ENCODE peak calls at places on chromosome 13, in five cellular contexts. One of them, this sample, is unnamed.

GRCh38 chr13:107457686-107458085 is 757.6 kb downstream of the LIG4 start:
- DNase-seq in H1: no peak
- DNase-seq in HepG2: no peak
- DNase-seq in GM12878: no peak
- DNase-seq in NT2/D1: no peak
- DNase-seq in this sample: no peak

GRCh38 chr13:24511019-24511823 is 1.4 kb downstream of the PARP4 start:
- DNase-seq in HepG2: peak
- DNase-seq in H1: no peak
- DNase-seq in NT2/D1: no peak
- DNase-seq in GM12878: peak
- DNase-seq in this sample: peak

GRCh38 chr13:113299951-113300350 is 2.9 kb downstream of the LAMP1 start:
- DNase-seq in HepG2: peak
- DNase-seq in H1: no peak
- DNase-seq in NT2/D1: no peak
- DNase-seq in GM12878: peak
- DNase-seq in this sample: no peak

GRCh38 chr13:59568306-59568705 is 595.4 kb downstream of the DIAPH3 start:
- DNase-seq in NT2/D1: no peak
- DNase-seq in H1: no peak
- DNase-seq in GM12878: no peak
- DNase-seq in HepG2: no peak
- DNase-seq in this sample: no peak

GRCh38 chr13:25847635-25848616 is 203.9 kb downstream of the SHISA2 start:
- DNase-seq in HepG2: no peak
- DNase-seq in GM12878: no peak
- DNase-seq in H1: no peak
- DNase-seq in NT2/D1: no peak
- DNase-seq in this sample: no peak

GRCh38 chr13:38636106-38636505 is 50.8 kb upstream of the FREM2 start:
- DNase-seq in HepG2: no peak
- DNase-seq in NT2/D1: no peak
- DNase-seq in GM12878: no peak
- DNase-seq in H1: no peak
- DNase-seq in this sample: no peak

GRCh38 chr13:35514166-35514565 is 37.7 kb upstream of the MAB21L1 start:
- DNase-seq in GM12878: no peak
- DNase-seq in HepG2: no peak
- DNase-seq in H1: no peak
- DNase-seq in NT2/D1: no peak
- DNase-seq in this sample: no peak

GRCh38 chr13:88674841-88675240 is 1003.7 kb downstream of the SLITRK5 start:
- DNase-seq in HepG2: no peak
- DNase-seq in NT2/D1: no peak
- DNase-seq in H1: no peak
- DNase-seq in GM12878: no peak
- DNase-seq in this sample: no peak

GRCh38 chr13:51584731-51585191 is 499 bp downstream of the WDFY2 start:
- DNase-seq in NT2/D1: no peak
- DNase-seq in GM12878: no peak
- DNase-seq in H1: peak
- DNase-seq in HepG2: peak
- DNase-seq in this sample: peak

GRCh38 chr13:111625526-111626315 is 305.3 kb downstream of the TEX29 start:
- DNase-seq in NT2/D1: no peak
- DNase-seq in GM12878: no peak
- DNase-seq in H1: no peak
- DNase-seq in HepG2: no peak
- DNase-seq in this sample: no peak

GRCh38 chr13:33537691-33538090 is 252.1 kb upstream of the STARD13 start:
- DNase-seq in HepG2: no peak
- DNase-seq in H1: no peak
- DNase-seq in NT2/D1: no peak
- DNase-seq in GM12878: no peak
- DNase-seq in this sample: no peak

GRCh38 chr13:80083097-80083429 is 257.9 kb downstream of the SPRY2 start:
- DNase-seq in H1: no peak
- DNase-seq in NT2/D1: no peak
- DNase-seq in GM12878: no peak
- DNase-seq in HepG2: no peak
- DNase-seq in this sample: no peak

GRCh38 chr13:43303040-43303729 is 279.8 kb downstream of the DNAJC15 start:
- DNase-seq in NT2/D1: no peak
- DNase-seq in GM12878: no peak
- DNase-seq in HepG2: peak
- DNase-seq in H1: peak
- DNase-seq in this sample: peak

GRCh38 chr13:91664036-91664435 is 265.6 kb downstream of the GPC5 start:
- DNase-seq in GM12878: no peak
- DNase-seq in NT2/D1: no peak
- DNase-seq in H1: no peak
- DNase-seq in HepG2: no peak
- DNase-seq in this sample: no peak

GRCh38 chr13:89900104-89900760 is 1447.3 kb upstream of the MIR17HG start:
- DNase-seq in GM12878: no peak
- DNase-seq in NT2/D1: no peak
- DNase-seq in H1: no peak
- DNase-seq in HepG2: peak
- DNase-seq in this sample: no peak

GRCh38 chr13:30113531-30113930 is 193.8 kb downstream of the KATNAL1 start:
- DNase-seq in HepG2: no peak
- DNase-seq in NT2/D1: no peak
- DNase-seq in GM12878: no peak
- DNase-seq in H1: no peak
- DNase-seq in this sample: no peak

GRCh38 chr13:20136781-20137703 is 23.8 kb downstream of the GJA3 start:
- DNase-seq in GM12878: no peak
- DNase-seq in NT2/D1: no peak
- DNase-seq in HepG2: peak
- DNase-seq in H1: peak
- DNase-seq in this sample: no peak

GRCh38 chr13:99380921-99381645 is 73.9 kb upstream of the GPR183 start:
- DNase-seq in HepG2: no peak
- DNase-seq in GM12878: peak
- DNase-seq in NT2/D1: no peak
- DNase-seq in H1: peak
- DNase-seq in this sample: no peak

GRCh38 chr13:31204592-31204991 is 4.8 kb downstream of the B3GLCT start:
- DNase-seq in HepG2: peak
- DNase-seq in GM12878: no peak
- DNase-seq in H1: peak
- DNase-seq in NT2/D1: no peak
- DNase-seq in this sample: no peak
- TF ChIP-seq SUZ12 in HepG2: no peak
- TF ChIP-seq SUZ12 in GM12878: no peak
- TF ChIP-seq SUZ12 in H1: no peak
- TF ChIP-seq SUZ12 in NT2/D1: no peak
- TF ChIP-seq SUZ12 in this sample: no peak

GRCh38 chr13:94968757-94969086 is 256.4 kb upstream of the SOX21 start:
- DNase-seq in GM12878: no peak
- DNase-seq in HepG2: no peak
- DNase-seq in H1: no peak
- DNase-seq in NT2/D1: no peak
- DNase-seq in this sample: no peak

GRCh38 chr13:94968040-94968756 is 255.9 kb upstream of the SOX21 start:
- DNase-seq in GM12878: no peak
- DNase-seq in H1: peak
- DNase-seq in NT2/D1: no peak
- DNase-seq in HepG2: no peak
- DNase-seq in this sample: peak

GRCh38 chr13:94966380-94966779 is 254.0 kb upstream of the SOX21 start:
- DNase-seq in H1: no peak
- DNase-seq in GM12878: no peak
- DNase-seq in NT2/D1: no peak
- DNase-seq in HepG2: no peak
- DNase-seq in this sample: no peak

GRCh38 chr13:94972262-94972661 is 259.9 kb upstream of the SOX21 start:
- DNase-seq in GM12878: no peak
- DNase-seq in HepG2: no peak
- DNase-seq in NT2/D1: no peak
- DNase-seq in H1: no peak
- DNase-seq in this sample: no peak

DNA sequence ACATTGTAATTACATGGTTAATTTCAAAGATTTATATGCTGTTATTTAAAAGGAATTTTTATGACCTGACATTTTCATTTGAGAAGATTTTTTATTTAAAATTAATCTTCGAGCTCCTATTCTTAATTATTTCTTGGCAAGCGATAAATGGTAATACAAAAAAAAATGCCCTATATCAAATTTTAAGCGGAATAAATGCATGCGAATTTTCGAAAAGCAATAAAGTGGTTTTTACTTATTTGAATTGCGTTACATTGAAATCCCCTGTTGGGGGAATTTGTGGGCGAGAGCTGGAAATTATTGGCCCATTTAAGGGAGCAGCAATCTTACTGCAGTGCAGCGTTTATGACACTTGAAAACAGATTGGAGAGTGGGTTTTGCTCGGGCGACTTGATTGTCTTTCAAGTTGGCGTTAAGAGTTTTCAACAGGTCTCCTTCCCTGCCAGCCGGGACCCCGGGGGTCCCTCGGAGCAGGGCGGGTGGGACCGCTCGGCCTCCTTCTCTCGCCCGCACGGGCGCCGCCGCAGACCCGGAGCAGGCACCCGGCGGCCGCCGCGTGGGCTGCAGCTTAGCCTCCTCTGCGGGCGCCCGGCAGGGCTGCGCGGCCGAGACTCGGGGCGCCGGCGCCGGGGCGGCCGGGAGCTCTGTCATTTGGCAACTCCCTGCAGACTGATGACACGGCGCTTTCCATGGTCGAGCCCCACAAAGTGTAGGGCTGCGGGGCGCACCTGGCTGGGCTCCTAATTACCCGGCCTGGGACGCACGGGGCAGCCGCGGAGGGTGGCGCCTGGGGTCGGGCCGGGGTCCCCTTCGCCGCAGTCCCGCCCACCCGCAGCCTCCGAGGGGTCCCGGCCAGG is 255.1 kb upstream of the SOX21 start:
- DNase-seq in HepG2: no peak
- DNase-seq in NT2/D1: no peak
- DNase-seq in H1: peak
- DNase-seq in GM12878: no peak
- DNase-seq in this sample: peak
- TF ChIP-seq SUZ12 in HepG2: no peak
- TF ChIP-seq SUZ12 in NT2/D1: no peak
- TF ChIP-seq SUZ12 in H1: no peak
- TF ChIP-seq SUZ12 in GM12878: no peak
- TF ChIP-seq SUZ12 in this sample: no peak

GRCh38 chr13:64371461-64371860 is 2858.7 kb downstream of the PCDH9 start:
- DNase-seq in GM12878: no peak
- DNase-seq in NT2/D1: no peak
- DNase-seq in HepG2: no peak
- DNase-seq in H1: no peak
- DNase-seq in this sample: no peak
- TF ChIP-seq SUZ12 in GM12878: no peak
- TF ChIP-seq SUZ12 in NT2/D1: no peak
- TF ChIP-seq SUZ12 in HepG2: no peak
- TF ChIP-seq SUZ12 in H1: no peak
- TF ChIP-seq SUZ12 in this sample: no peak

DNA sequence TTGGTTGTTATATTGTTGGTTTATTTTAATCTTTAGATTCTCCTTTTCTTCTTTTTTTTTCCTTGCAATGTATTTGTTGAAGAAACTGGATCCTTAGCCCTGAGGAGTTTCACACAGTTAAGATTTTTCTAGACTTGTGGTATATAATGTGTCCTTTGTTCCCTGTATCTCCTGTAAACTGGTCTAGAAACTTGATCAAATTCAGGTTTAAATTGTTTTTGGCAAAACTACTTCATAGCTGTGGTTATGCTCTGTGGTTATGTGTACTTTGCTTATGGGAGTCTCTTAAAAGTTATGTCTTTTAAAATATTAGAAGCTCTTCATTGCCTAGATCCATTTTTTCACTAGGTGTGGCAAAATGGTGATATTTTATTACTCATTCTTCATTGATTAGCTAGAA is 3.7 kb upstream of the MTRF1 start:
- DNase-seq in NT2/D1: no peak
- DNase-seq in GM12878: no peak
- DNase-seq in HepG2: no peak
- DNase-seq in H1: no peak
- DNase-seq in this sample: no peak
- TF ChIP-seq SUZ12 in NT2/D1: no peak
- TF ChIP-seq SUZ12 in GM12878: no peak
- TF ChIP-seq SUZ12 in HepG2: no peak
- TF ChIP-seq SUZ12 in H1: no peak
- TF ChIP-seq SUZ12 in this sample: no peak

GRCh38 chr13:97367427-97367826 is 66.5 kb upstream of the RAP2A start:
- DNase-seq in H1: no peak
- DNase-seq in HepG2: no peak
- DNase-seq in NT2/D1: no peak
- DNase-seq in GM12878: no peak
- DNase-seq in this sample: no peak
- TF ChIP-seq SUZ12 in H1: no peak
- TF ChIP-seq SUZ12 in HepG2: no peak
- TF ChIP-seq SUZ12 in NT2/D1: no peak
- TF ChIP-seq SUZ12 in GM12878: no peak
- TF ChIP-seq SUZ12 in this sample: no peak

DNA sequence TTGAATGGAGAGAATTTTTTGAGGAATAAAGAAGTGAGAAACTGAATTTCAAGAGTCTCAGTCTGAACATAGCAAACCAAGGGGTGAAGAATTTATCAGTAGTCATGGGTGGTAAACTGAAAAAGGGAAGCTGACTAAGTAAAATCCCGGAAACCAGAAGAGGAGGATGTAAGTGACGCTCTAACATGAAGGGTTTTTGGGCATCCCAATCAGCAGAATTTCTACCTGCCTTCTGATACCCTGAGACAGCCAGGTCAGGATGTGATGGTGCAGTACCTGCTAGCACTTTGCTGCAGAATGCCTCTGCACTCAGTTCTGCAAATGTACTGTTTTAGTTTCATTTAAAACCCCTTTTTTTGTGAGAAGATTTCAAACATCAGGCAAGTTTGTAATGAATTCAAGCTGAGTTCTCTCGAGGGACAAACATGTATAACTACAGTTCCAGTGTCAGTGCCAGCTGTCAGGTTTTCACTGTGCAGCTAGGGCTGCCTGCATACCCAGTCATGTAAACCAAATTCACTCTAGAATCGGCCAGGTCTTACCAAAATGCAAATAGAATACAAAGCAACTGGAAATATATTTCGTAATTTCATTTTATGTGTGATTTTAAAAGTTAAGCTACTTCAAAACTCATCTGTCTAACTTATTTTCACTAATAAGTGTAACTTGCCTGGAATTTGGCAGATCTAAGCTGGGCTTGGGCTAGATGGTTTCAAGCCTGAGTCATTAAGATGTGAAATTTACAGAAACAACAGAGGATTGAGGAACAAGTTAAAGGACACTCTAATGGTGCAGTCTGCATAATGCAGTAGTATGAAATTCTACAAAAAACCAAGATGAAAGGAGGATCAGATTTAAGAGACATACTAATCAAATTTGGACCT is 13.8 kb downstream of the METTL21C start:
- DNase-seq in H1: no peak
- DNase-seq in HepG2: no peak
- DNase-seq in GM12878: no peak
- DNase-seq in NT2/D1: no peak
- DNase-seq in this sample: no peak
- TF ChIP-seq SUZ12 in H1: no peak
- TF ChIP-seq SUZ12 in HepG2: no peak
- TF ChIP-seq SUZ12 in GM12878: no peak
- TF ChIP-seq SUZ12 in NT2/D1: no peak
- TF ChIP-seq SUZ12 in this sample: no peak

This sample was measured in HEK293T.